ENCODE peak calls at places on chromosome 1, in eight cellular contexts. S, P, A, N, R, K, Z and Y are unnamed samples.

GRCh38 chr1:33150522-33150921 is 31.3 kb downstream of the TRIM62 start:
- DNase-seq in S (no peak), P (no peak), A (no peak), N (no peak), R (no peak), K (no peak), Z (no peak), Y (no peak)

GRCh38 chr1:156368889-156369684 is at the start of gene RHBG:
- DNase-seq in S (peak; percentile 24), P (no peak), A (peak; percentile 46), N (peak; percentile 63), R (peak; percentile 24), K (no peak), Z (no peak), Y (no peak)

GRCh38 chr1:204296431-204296988 is 63.2 kb downstream of the PLEKHA6 start:
- DNase-seq in S (no peak), P (no peak), A (peak; percentile 66), N (no peak), R (peak; percentile 97), K (no peak), Z (no peak), Y (peak; percentile 95)

GRCh38 chr1:31159323-31159722 is 80.4 kb downstream of the NKAIN1 start:
- DNase-seq in S (no peak), P (no peak), A (no peak), N (no peak), R (no peak), K (no peak), Z (no peak), Y (no peak)

GRCh38 chr1:210239295-210240155 is 6.9 kb downstream of the SERTAD4 start:
- DNase-seq in S (no peak), P (no peak), A (peak; percentile 77), N (peak; percentile 67), R (peak; percentile 67), K (no peak), Z (no peak), Y (peak; percentile 85)

GRCh38 chr1:183222909-183223308 is 36.8 kb downstream of the LAMC2 start:
- DNase-seq in S (no peak), P (no peak), A (no peak), N (no peak), R (no peak), K (no peak), Z (no peak), Y (no peak)

GRCh38 chr1:53511323-53511932 is 52.2 kb downstream of the DMRTB1 start:
- DNase-seq in S (no peak), P (no peak), A (no peak), N (peak; percentile 53), R (no peak), K (no peak), Z (no peak), Y (no peak)

GRCh38 chr1:27934818-27935549 is at the start of gene SMPDL3B:
- DNase-seq in S (no peak), P (no peak), A (no peak), N (no peak), R (no peak), K (no peak), Z (no peak), Y (no peak)

GRCh38 chr1:1242461-1243080 is 4.0 kb downstream of the C1QTNF12 start:
- DNase-seq in S (no peak), P (no peak), A (no peak), N (no peak), R (no peak), K (no peak), Z (no peak), Y (no peak)

GRCh38 chr1:244327533-244327932 is 124.2 kb downstream of the ADSS2 start:
- DNase-seq in S (no peak), P (no peak), A (no peak), N (no peak), R (no peak), K (no peak), Z (no peak), Y (no peak)

GRCh38 chr1:89959719-89960118 is 35.2 kb upstream of the ZNF326 start:
- DNase-seq in S (no peak), P (no peak), A (no peak), N (no peak), R (no peak), K (no peak), Z (no peak), Y (no peak)

GRCh38 chr1:43557744-43558245 is 27.1 kb downstream of the PTPRF start:
- DNase-seq in S (no peak), P (no peak), A (peak; percentile 64), N (no peak), R (no peak), K (no peak), Z (no peak), Y (no peak)

GRCh38 chr1:167808104-167808503 is 86.3 kb downstream of the MPZL1 start:
- DNase-seq in S (peak; percentile 23), P (no peak), A (no peak), N (no peak), R (no peak), K (no peak), Z (no peak), Y (peak; percentile 75)